ENCODE peak calls at places on chromosomes 12 and 14, in five cellular contexts. A is NCI-H774, E is left kidney, T is GM04503, J is neural crest cell. L is an unnamed sample.

GRCh38 chr14:85234626-85235025 is 295.3 kb upstream of the FLRT2 start:
- DNase-seq in A (no peak), E (no peak), T (no peak), J (no peak), L (no peak)

GRCh38 chr14:90655829-90656228 is 160.4 kb downstream of the TTC7B start:
- DNase-seq in A (no peak), E (no peak), T (no peak), J (no peak), L (no peak)

GRCh38 chr14:104216457-104216856 is 78.1 kb downstream of the KIF26A start:
- DNase-seq in A (no peak), E (no peak), T (no peak), J (no peak), L (no peak)

GRCh38 chr12:116882742-116883141 is 1.5 kb upstream of the HRK start:
- DNase-seq in A (no peak), E (peak), T (no peak), J (no peak), L (peak)

GRCh38 chr12:125403145-125403789 is 338.0 kb downstream of the AACS start:
- DNase-seq in A (peak), E (peak), T (no peak), J (peak), L (peak)

GRCh38 chr12:2301531-2302461 is 249.0 kb downstream of the CACNA1C start:
- DNase-seq in A (no peak), E (no peak), T (peak), J (no peak), L (no peak)

GRCh38 chr12:47328831-47329545 is 249.2 kb upstream of the AMIGO2 start:
- DNase-seq in A (no peak), E (no peak), T (no peak), J (no peak), L (no peak)

GRCh38 chr12:84658877-84659276 is 253.7 kb downstream of the SLC6A15 start:
- DNase-seq in A (no peak), E (peak), T (no peak), J (no peak), L (no peak)

GRCh38 chr12:5222011-5222461 is 178.4 kb downstream of the KCNA5 start:
- DNase-seq in A (no peak), E (peak), T (no peak), J (no peak), L (no peak)

GRCh38 chr12:114982760-114983159 is 298.8 kb upstream of the TBX3 start:
- DNase-seq in A (no peak), E (no peak), T (no peak), J (no peak), L (no peak)

GRCh38 chr12:18108611-18109010 is 18.6 kb upstream of the RERGL start:
- DNase-seq in A (no peak), E (no peak), T (no peak), J (no peak), L (no peak)

GRCh38 chr12:121538699-121539061 is 42.1 kb downstream of the KDM2B start:
- DNase-seq in A (peak), E (peak), T (no peak), J (no peak), L (no peak)

GRCh38 chr12:51326762-51327439 is 2.9 kb upstream of the BIN2 start:
- DNase-seq in A (no peak), E (no peak), T (peak), J (no peak), L (no peak)

GRCh38 chr14:36430169-36430568 is 89.9 kb downstream of the NKX2-1 start:
- DNase-seq in A (no peak), E (no peak), T (no peak), J (no peak), L (no peak)

GRCh38 chr14:22598099-22598895 is at the start of gene ABHD4:
- DNase-seq in A (peak), E (peak), T (no peak), J (peak), L (peak)